ENCODE peak calls at places on chromosomes 3 and 15, in seven cellular contexts. T is stomach, M is skeletal muscle cell, S is fibroblast of villous mesenchyme, A is SHP77, F is pancreas, N is HT-29. X is an unnamed sample.

GRCh38 chr3:23202203-23202920 is 765 bp upstream of the UBE2E2 start:
- DNase-seq in S (peak; percentile 15), A (no peak), M (no peak), N (peak; percentile 9), F (peak; percentile 37), T (peak; percentile 28), X (no peak)

GRCh38 chr15:32717290-32718081 is at the start of gene GREM1:
- DNase-seq in F (no peak), A (no peak), N (no peak), M (no peak), S (peak; percentile 38), T (no peak), X (no peak)

GRCh38 chr3:114456742-114457141 is 162.9 kb downstream of the TIGIT start:
- DNase-seq in F (no peak), S (no peak), T (no peak), A (no peak), M (no peak), N (no peak), X (no peak)

GRCh38 chr3:193884011-193884410 is 251.9 kb upstream of the HES1 start:
- DNase-seq in N (no peak), F (no peak), A (no peak), T (no peak), S (no peak), M (no peak), X (no peak)

GRCh38 chr3:136862611-136862951 is 573 bp downstream of the NCK1 start:
- DNase-seq in S (peak; percentile 77), N (no peak), A (peak; percentile 68), F (peak; percentile 74), T (peak; percentile 56), M (peak; percentile 10), X (peak; percentile 37)

GRCh38 chr3:166713787-166714186 is 666.3 kb downstream of the ZBBX start:
- DNase-seq in S (no peak), A (no peak), M (no peak), T (no peak), N (no peak), F (no peak), X (no peak)

GRCh38 chr3:101940521-101940992 is 91.2 kb downstream of the NFKBIZ start:
- DNase-seq in T (no peak), F (no peak), M (peak; percentile 96), N (no peak), S (peak; percentile 99), A (peak; percentile 16), X (peak; percentile 8)

GRCh38 chr15:40554164-40554530 is 10.7 kb downstream of the CCDC32 start:
- DNase-seq in A (no peak), F (no peak), S (no peak), M (no peak), N (no peak), T (no peak), X (no peak)

GRCh38 chr3:27939940-27940339 is 217.8 kb upstream of the EOMES start:
- DNase-seq in A (no peak), S (peak; percentile 35), N (no peak), M (no peak), F (no peak), T (no peak), X (no peak)

GRCh38 chr3:183506674-183507290 is 48.7 kb downstream of the KLHL6 start:
- DNase-seq in N (no peak), M (no peak), A (no peak), S (no peak), F (no peak), T (peak; percentile 18), X (no peak)

GRCh38 chr3:131543714-131544113 is 40.9 kb upstream of the MRPL3 start:
- DNase-seq in T (peak; percentile 76), A (peak; percentile 14), N (peak; percentile 49), F (peak; percentile 91), M (peak; percentile 89), S (peak; percentile 84), X (no peak)

GRCh38 chr3:195774917-195775316 is 36.8 kb downstream of the MUC4 start:
- DNase-seq in S (peak; percentile 37), N (peak; percentile 59), F (peak; percentile 38), M (no peak), A (no peak), T (no peak), X (no peak)

GRCh38 chr15:73052679-73053397 is 575 bp downstream of the NEO1 start:
- DNase-seq in N (peak; percentile 54), F (peak; percentile 54), A (peak; percentile 86), T (peak; percentile 29), S (peak; percentile 13), M (no peak), X (peak; percentile 0)

GRCh38 chr3:50853936-50854335 is 179.2 kb downstream of the DOCK3 start:
- DNase-seq in F (no peak), N (no peak), T (no peak), M (no peak), A (no peak), S (no peak), X (no peak)

GRCh38 chr3:70612920-70613319 is 300.5 kb upstream of the MDFIC2 start:
- DNase-seq in M (no peak), A (no peak), F (no peak), N (no peak), T (no peak), S (no peak), X (no peak)

GRCh38 chr15:74180689-74181602 is 7.4 kb downstream of the ISLR start:
- DNase-seq in T (no peak), M (no peak), F (no peak), S (no peak), A (no peak), N (no peak), X (no peak)

GRCh38 chr3:15766406-15766805 is 31.4 kb downstream of the ANKRD28 start:
- DNase-seq in N (no peak), M (no peak), F (no peak), S (no peak), T (no peak), A (no peak), X (no peak)

GRCh38 chr15:75577401-75578205 is 1.5 kb downstream of the PTPN9 start:
- DNase-seq in T (no peak), A (no peak), M (no peak), F (no peak), S (peak; percentile 55), N (peak; percentile 42), X (no peak)

GRCh38 chr3:18153571-18154173 is 271.5 kb downstream of the SATB1 start:
- DNase-seq in N (peak; percentile 86), T (no peak), S (peak; percentile 36), M (peak; percentile 87), F (peak; percentile 56), A (no peak), X (no peak)

GRCh38 chr3:49339593-49339946 is 283 bp downstream of the USP4 start:
- DNase-seq in A (peak; percentile 46), N (no peak), M (no peak), F (no peak), S (no peak), T (no peak), X (no peak)

GRCh38 chr15:86743283-86743903 is 663.7 kb downstream of the AGBL1 start:
- DNase-seq in F (peak; percentile 28), A (peak; percentile 58), N (peak; percentile 91), S (no peak), T (peak; percentile 36), M (no peak), X (no peak)

X was measured in DMS153.